ENCODE peak calls at places on chromosomes 6 and 20, in eight cellular contexts. One of them, this sample, is unnamed.

GRCh38 chr6:45920819-45921511 is 94.7 kb downstream of the CLIC5 start:
- DNase-seq in astrocyte of the cerebellum: no peak
- DNase-seq in G401: no peak
- DNase-seq in memory B cell: no peak
- DNase-seq in colonic mucosa: no peak
- DNase-seq in Caki2: no peak
- DNase-seq in GM13977: peak; percentile 50
- DNase-seq in caudate nucleus: no peak
- DNase-seq in this sample: no peak

GRCh38 chr6:3195695-3196497 is 31.6 kb downstream of the TUBB2B start:
- DNase-seq in caudate nucleus: peak; percentile 66
- DNase-seq in memory B cell: no peak
- DNase-seq in G401: peak; percentile 63
- DNase-seq in Caki2: no peak
- DNase-seq in colonic mucosa: no peak
- DNase-seq in GM13977: no peak
- DNase-seq in astrocyte of the cerebellum: no peak
- DNase-seq in this sample: no peak

GRCh38 chr6:138577151-138577915 is 78.0 kb upstream of the NHSL1 start:
- DNase-seq in G401: peak; percentile 78
- DNase-seq in Caki2: peak; percentile 68
- DNase-seq in memory B cell: no peak
- DNase-seq in astrocyte of the cerebellum: no peak
- DNase-seq in caudate nucleus: no peak
- DNase-seq in GM13977: peak; percentile 30
- DNase-seq in colonic mucosa: no peak
- DNase-seq in this sample: no peak

GRCh38 chr20:58706975-58707681 is 14.5 kb downstream of the NPEPL1 start:
- DNase-seq in astrocyte of the cerebellum: no peak
- DNase-seq in caudate nucleus: no peak
- DNase-seq in colonic mucosa: peak; percentile 13
- DNase-seq in Caki2: no peak
- DNase-seq in GM13977: no peak
- DNase-seq in memory B cell: peak; percentile 5
- DNase-seq in G401: no peak
- DNase-seq in this sample: no peak

GRCh38 chr6:157246771-157247484 is 76.4 kb downstream of the TMEM242 start:
- DNase-seq in memory B cell: no peak
- DNase-seq in caudate nucleus: no peak
- DNase-seq in G401: no peak
- DNase-seq in colonic mucosa: no peak
- DNase-seq in astrocyte of the cerebellum: no peak
- DNase-seq in Caki2: no peak
- DNase-seq in GM13977: no peak
- DNase-seq in this sample: no peak

GRCh38 chr20:54255157-54255556 is 47.3 kb downstream of the PFDN4 start:
- DNase-seq in colonic mucosa: no peak
- DNase-seq in astrocyte of the cerebellum: no peak
- DNase-seq in GM13977: no peak
- DNase-seq in memory B cell: no peak
- DNase-seq in caudate nucleus: no peak
- DNase-seq in Caki2: no peak
- DNase-seq in G401: no peak
- DNase-seq in this sample: no peak

GRCh38 chr6:18302561-18303439 is 38.5 kb upstream of the DEK start:
- DNase-seq in Caki2: no peak
- DNase-seq in G401: peak; percentile 16
- DNase-seq in colonic mucosa: no peak
- DNase-seq in memory B cell: no peak
- DNase-seq in caudate nucleus: no peak
- DNase-seq in astrocyte of the cerebellum: no peak
- DNase-seq in GM13977: no peak
- DNase-seq in this sample: no peak

GRCh38 chr20:52054123-52054522 is 137.5 kb downstream of the ZFP64 start:
- DNase-seq in GM13977: no peak
- DNase-seq in G401: no peak
- DNase-seq in memory B cell: no peak
- DNase-seq in Caki2: no peak
- DNase-seq in colonic mucosa: no peak
- DNase-seq in astrocyte of the cerebellum: no peak
- DNase-seq in caudate nucleus: no peak
- DNase-seq in this sample: no peak

GRCh38 chr20:3686867-3687321 is 5.1 kb upstream of the ADAM33 start:
- DNase-seq in astrocyte of the cerebellum: peak; percentile 86
- DNase-seq in G401: peak; percentile 21
- DNase-seq in colonic mucosa: peak; percentile 74
- DNase-seq in memory B cell: no peak
- DNase-seq in caudate nucleus: peak; percentile 51
- DNase-seq in GM13977: no peak
- DNase-seq in Caki2: peak; percentile 23
- DNase-seq in this sample: no peak

GRCh38 chr20:33332905-33333456 is 50.0 kb downstream of the BPIFB1 start:
- DNase-seq in astrocyte of the cerebellum: no peak
- DNase-seq in memory B cell: no peak
- DNase-seq in caudate nucleus: no peak
- DNase-seq in GM13977: no peak
- DNase-seq in G401: no peak
- DNase-seq in Caki2: no peak
- DNase-seq in colonic mucosa: no peak
- DNase-seq in this sample: no peak

GRCh38 chr6:94478178-94479140 is 1059.1 kb upstream of the EPHA7 start:
- DNase-seq in caudate nucleus: no peak
- DNase-seq in colonic mucosa: no peak
- DNase-seq in G401: peak; percentile 56
- DNase-seq in memory B cell: no peak
- DNase-seq in GM13977: no peak
- DNase-seq in astrocyte of the cerebellum: no peak
- DNase-seq in Caki2: no peak
- DNase-seq in this sample: no peak

GRCh38 chr6:53984163-53984562 is 127.1 kb upstream of the MLIP start:
- DNase-seq in caudate nucleus: no peak
- DNase-seq in Caki2: peak; percentile 81
- DNase-seq in memory B cell: no peak
- DNase-seq in astrocyte of the cerebellum: peak; percentile 82
- DNase-seq in G401: no peak
- DNase-seq in GM13977: no peak
- DNase-seq in colonic mucosa: no peak
- DNase-seq in this sample: no peak

GRCh38 chr6:7897461-7898192 is 13.0 kb downstream of the TXNDC5 start:
- DNase-seq in colonic mucosa: no peak
- DNase-seq in memory B cell: no peak
- DNase-seq in Caki2: no peak
- DNase-seq in GM13977: peak; percentile 60
- DNase-seq in astrocyte of the cerebellum: no peak
- DNase-seq in G401: no peak
- DNase-seq in caudate nucleus: no peak
- DNase-seq in this sample: no peak

GRCh38 chr6:159756508-159756907 is 5.3 kb upstream of the ACAT2 start:
- DNase-seq in GM13977: no peak
- DNase-seq in astrocyte of the cerebellum: no peak
- DNase-seq in G401: no peak
- DNase-seq in Caki2: no peak
- DNase-seq in caudate nucleus: no peak
- DNase-seq in memory B cell: no peak
- DNase-seq in colonic mucosa: no peak
- DNase-seq in this sample: no peak

GRCh38 chr6:35195120-35195780 is 18.5 kb upstream of the SCUBE3 start:
- DNase-seq in astrocyte of the cerebellum: no peak
- DNase-seq in GM13977: no peak
- DNase-seq in colonic mucosa: no peak
- DNase-seq in Caki2: no peak
- DNase-seq in caudate nucleus: no peak
- DNase-seq in memory B cell: no peak
- DNase-seq in G401: no peak
- DNase-seq in this sample: no peak

GRCh38 chr6:137894779-137895385 is 27.8 kb downstream of the TNFAIP3 start:
- DNase-seq in memory B cell: no peak
- DNase-seq in colonic mucosa: no peak
- DNase-seq in caudate nucleus: no peak
- DNase-seq in Caki2: no peak
- DNase-seq in G401: no peak
- DNase-seq in GM13977: no peak
- DNase-seq in astrocyte of the cerebellum: no peak
- DNase-seq in this sample: no peak

GRCh38 chr6:148109732-148110131 is 232.9 kb upstream of the SASH1 start:
- DNase-seq in Caki2: peak; percentile 69
- DNase-seq in G401: peak; percentile 6
- DNase-seq in caudate nucleus: no peak
- DNase-seq in GM13977: no peak
- DNase-seq in memory B cell: no peak
- DNase-seq in colonic mucosa: no peak
- DNase-seq in astrocyte of the cerebellum: no peak
- DNase-seq in this sample: no peak

GRCh38 chr6:36685198-36685919 is 6.8 kb downstream of the CDKN1A start:
- DNase-seq in astrocyte of the cerebellum: no peak
- DNase-seq in memory B cell: no peak
- DNase-seq in colonic mucosa: no peak
- DNase-seq in G401: no peak
- DNase-seq in Caki2: no peak
- DNase-seq in caudate nucleus: no peak
- DNase-seq in GM13977: no peak
- DNase-seq in this sample: no peak

GRCh38 chr6:166938704-166939103 is 17.6 kb downstream of the RNASET2 start:
- DNase-seq in G401: no peak
- DNase-seq in astrocyte of the cerebellum: no peak
- DNase-seq in Caki2: no peak
- DNase-seq in GM13977: no peak
- DNase-seq in colonic mucosa: no peak
- DNase-seq in memory B cell: no peak
- DNase-seq in caudate nucleus: no peak
- DNase-seq in this sample: no peak

GRCh38 chr6:75504902-75505233 is 11.3 kb upstream of the FILIP1 start:
- DNase-seq in astrocyte of the cerebellum: no peak
- DNase-seq in memory B cell: no peak
- DNase-seq in GM13977: no peak
- DNase-seq in caudate nucleus: no peak
- DNase-seq in Caki2: no peak
- DNase-seq in G401: no peak
- DNase-seq in colonic mucosa: no peak
- DNase-seq in this sample: no peak

GRCh38 chr6:52284131-52284459 is 447 bp downstream of the MCM3 start:
- DNase-seq in G401: peak; percentile 38
- DNase-seq in caudate nucleus: no peak
- DNase-seq in colonic mucosa: peak; percentile 66
- DNase-seq in astrocyte of the cerebellum: no peak
- DNase-seq in memory B cell: no peak
- DNase-seq in GM13977: no peak
- DNase-seq in Caki2: no peak
- DNase-seq in this sample: no peak

GRCh38 chr20:3364323-3365013 is 43.0 kb downstream of the DNAAF9 start:
- DNase-seq in Caki2: no peak
- DNase-seq in GM13977: no peak
- DNase-seq in colonic mucosa: no peak
- DNase-seq in astrocyte of the cerebellum: no peak
- DNase-seq in memory B cell: no peak
- DNase-seq in caudate nucleus: no peak
- DNase-seq in G401: no peak
- DNase-seq in this sample: no peak

GRCh38 chr6:48069280-48069679 is 41.7 kb downstream of the PTCHD4 start:
- DNase-seq in G401: no peak
- DNase-seq in Caki2: no peak
- DNase-seq in colonic mucosa: no peak
- DNase-seq in GM13977: no peak
- DNase-seq in caudate nucleus: no peak
- DNase-seq in memory B cell: no peak
- DNase-seq in astrocyte of the cerebellum: no peak
- DNase-seq in this sample: no peak

GRCh38 chr6:114327074-114327473 is 15.7 kb downstream of the HS3ST5 start:
- DNase-seq in memory B cell: no peak
- DNase-seq in caudate nucleus: no peak
- DNase-seq in G401: no peak
- DNase-seq in Caki2: no peak
- DNase-seq in astrocyte of the cerebellum: no peak
- DNase-seq in GM13977: no peak
- DNase-seq in colonic mucosa: no peak
- DNase-seq in this sample: no peak

GRCh38 chr6:34157236-34157830 is 11.4 kb upstream of the GRM4 start:
- DNase-seq in memory B cell: no peak
- DNase-seq in astrocyte of the cerebellum: no peak
- DNase-seq in colonic mucosa: no peak
- DNase-seq in G401: no peak
- DNase-seq in GM13977: no peak
- DNase-seq in caudate nucleus: no peak
- DNase-seq in Caki2: no peak
- DNase-seq in this sample: no peak

GRCh38 chr20:32560989-32561830 is 23.9 kb downstream of the NOL4L start:
- DNase-seq in memory B cell: no peak
- DNase-seq in astrocyte of the cerebellum: no peak
- DNase-seq in colonic mucosa: no peak
- DNase-seq in caudate nucleus: no peak
- DNase-seq in GM13977: no peak
- DNase-seq in G401: peak; percentile 50
- DNase-seq in Caki2: no peak
- DNase-seq in this sample: no peak

GRCh38 chr20:5001174-5002076 is at the start of gene SLC23A2:
- DNase-seq in G401: peak; percentile 47
- DNase-seq in Caki2: peak; percentile 37
- DNase-seq in GM13977: peak; percentile 89
- DNase-seq in colonic mucosa: peak; percentile 34
- DNase-seq in memory B cell: peak; percentile 52
- DNase-seq in caudate nucleus: peak; percentile 49
- DNase-seq in astrocyte of the cerebellum: no peak
- DNase-seq in this sample: peak; percentile 39

GRCh38 chr20:8744228-8744844 is 324.6 kb upstream of the PLCB4 start:
- DNase-seq in GM13977: no peak
- DNase-seq in G401: no peak
- DNase-seq in caudate nucleus: no peak
- DNase-seq in Caki2: no peak
- DNase-seq in colonic mucosa: no peak
- DNase-seq in memory B cell: no peak
- DNase-seq in astrocyte of the cerebellum: no peak
- DNase-seq in this sample: no peak

GRCh38 chr20:37263686-37264085 is 2.1 kb upstream of the GHRH start:
- DNase-seq in GM13977: no peak
- DNase-seq in astrocyte of the cerebellum: no peak
- DNase-seq in colonic mucosa: no peak
- DNase-seq in Caki2: no peak
- DNase-seq in caudate nucleus: no peak
- DNase-seq in memory B cell: no peak
- DNase-seq in G401: no peak
- DNase-seq in this sample: no peak

GRCh38 chr6:136438445-136438844 is 111.8 kb downstream of the MAP7 start:
- DNase-seq in GM13977: no peak
- DNase-seq in memory B cell: no peak
- DNase-seq in G401: no peak
- DNase-seq in caudate nucleus: no peak
- DNase-seq in astrocyte of the cerebellum: no peak
- DNase-seq in colonic mucosa: no peak
- DNase-seq in Caki2: no peak
- DNase-seq in this sample: no peak

GRCh38 chr6:43339168-43339567 is 30.3 kb downstream of the ZNF318 start:
- DNase-seq in astrocyte of the cerebellum: no peak
- DNase-seq in G401: no peak
- DNase-seq in GM13977: peak; percentile 35
- DNase-seq in colonic mucosa: no peak
- DNase-seq in memory B cell: no peak
- DNase-seq in caudate nucleus: no peak
- DNase-seq in Caki2: no peak
- DNase-seq in this sample: no peak

GRCh38 chr6:85390775-85391174 is 59.1 kb upstream of the NT5E start:
- DNase-seq in Caki2: peak; percentile 53
- DNase-seq in memory B cell: no peak
- DNase-seq in caudate nucleus: no peak
- DNase-seq in astrocyte of the cerebellum: no peak
- DNase-seq in colonic mucosa: no peak
- DNase-seq in GM13977: no peak
- DNase-seq in G401: no peak
- DNase-seq in this sample: no peak